ENCODE peak calls at places on chromosomes 16 and 17, in ten cellular contexts. A is cardiac muscle cell; J is NCI-H1417; Z is occipital lobe; S is effector CD4-positive, alpha-beta T cell; Y is HEK293T; T is stimulated activated CD4-positive, alpha-beta T cell treated with anti-CD3 and anti-CD28 coated beads, Interleukin-12 subunit alpha, Interleukin-12 subunit beta, amount 100 ng/mL, for 48 hours; M is NAMALWA; H is endothelial cell; B is EL. I is an unnamed sample.

GRCh38 chr16:65414284-65414984 is 292.6 kb upstream of the CDH11 start:
- DNase-seq in J (no peak), A (no peak), B (peak; percentile 95), S (no peak), T (no peak), Z (no peak), H (no peak), Y (no peak), M (no peak), I (no peak)

GRCh38 chr17:44935116-44935515 is 12.5 kb downstream of the KIF18B start:
- DNase-seq in Z (no peak), J (no peak), H (no peak), B (no peak), S (no peak), Y (no peak), M (no peak), A (no peak), T (no peak), I (no peak)

GRCh38 chr17:8911205-8911604 is 43.7 kb upstream of the PIK3R6 start:
- DNase-seq in H (no peak), T (no peak), A (no peak), M (no peak), J (no peak), Y (no peak), B (no peak), Z (no peak), S (no peak), I (no peak)

GRCh38 chr16:88956546-88957455 is 20.2 kb downstream of the CBFA2T3 start:
- DNase-seq in H (no peak), Z (no peak), M (no peak), Y (no peak), J (no peak), S (no peak), A (no peak), B (no peak), T (no peak), I (no peak)

GRCh38 chr17:7045492-7046126 is 1.7 kb upstream of the SLC16A11 start:
- DNase-seq in S (peak; percentile 45), Z (no peak), A (peak; percentile 67), T (no peak), J (peak; percentile 62), M (peak; percentile 69), H (no peak), B (peak; percentile 73), Y (no peak), I (no peak)

GRCh38 chr17:49409066-49409465 is 5.6 kb downstream of the PHB1 start:
- DNase-seq in Z (no peak), H (no peak), J (no peak), Y (no peak), M (no peak), S (no peak), B (no peak), A (no peak), T (no peak), I (no peak)

GRCh38 chr16:268141-269053 is 7.3 kb downstream of the RGS11 start:
- DNase-seq in B (no peak), J (no peak), A (no peak), H (no peak), S (no peak), Y (no peak), Z (no peak), M (no peak), T (no peak), I (no peak)

GRCh38 chr17:30021708-30022317 is 80.4 kb downstream of the EFCAB5 start:
- DNase-seq in Y (peak; percentile 26), Z (no peak), M (peak; percentile 73), S (peak; percentile 12), H (peak; percentile 30), J (peak; percentile 4), T (no peak), B (peak; percentile 47), A (peak; percentile 67), I (peak; percentile 16)

GRCh38 chr16:80932725-80933124 is 74.0 kb downstream of the CMC2 start:
- DNase-seq in M (no peak), S (no peak), A (no peak), H (no peak), B (peak; percentile 97), Z (no peak), Y (no peak), T (no peak), J (peak; percentile 70), I (no peak)

GRCh38 chr17:82439829-82440365 is 10.7 kb downstream of the CYBC1 start:
- DNase-seq in T (no peak), H (no peak), B (no peak), J (no peak), Y (no peak), M (no peak), Z (no peak), A (no peak), S (no peak), I (no peak)

GRCh38 chr17:59434429-59434828 is 103.0 kb downstream of the YPEL2 start:
- DNase-seq in A (no peak), M (no peak), J (no peak), B (no peak), Z (no peak), T (no peak), H (no peak), Y (no peak), S (no peak), I (no peak)

GRCh38 chr17:29572691-29573557 is 4.4 kb downstream of the TP53I13 start:
- DNase-seq in B (peak; percentile 42), H (peak; percentile 82), T (no peak), J (no peak), M (peak; percentile 49), Z (no peak), A (peak; percentile 82), S (peak; percentile 27), Y (no peak), I (no peak)

GRCh38 chr16:85270365-85270764 is 158.1 kb upstream of the CIBAR2 start:
- DNase-seq in A (no peak), M (no peak), S (no peak), Y (no peak), J (no peak), B (no peak), Z (no peak), H (no peak), T (no peak), I (no peak)

GRCh38 chr16:57689772-57690558 is 4.6 kb upstream of the DRC7 start:
- DNase-seq in Z (no peak), T (no peak), B (no peak), M (no peak), Y (no peak), A (peak; percentile 18), S (peak; percentile 7), J (no peak), H (peak; percentile 70), I (peak; percentile 97)

GRCh38 chr16:19167710-19168172 is 299 bp upstream of the SYT17 start:
- DNase-seq in Y (peak; percentile 87), T (peak; percentile 19), Z (peak; percentile 27), H (peak; percentile 87), J (peak; percentile 79), M (no peak), S (no peak), A (peak; percentile 79), B (peak; percentile 62), I (peak; percentile 35)

GRCh38 chr17:41624208-41625101 is at the start of gene KRT17:
- DNase-seq in A (no peak), B (no peak), Y (no peak), S (no peak), T (no peak), J (no peak), M (peak; percentile 26), Z (no peak), H (no peak), I (peak; percentile 40)

GRCh38 chr16:28986492-28986891 is 1.6 kb downstream of the LAT start:
- DNase-seq in A (no peak), B (no peak), Y (no peak), M (no peak), T (no peak), J (no peak), Z (no peak), S (no peak), H (no peak), I (no peak)

GRCh38 chr17:9309216-9309615 is 266.4 kb downstream of the STX8 start:
- DNase-seq in M (no peak), A (peak; percentile 30), Y (no peak), B (no peak), Z (no peak), T (no peak), S (no peak), H (no peak), J (no peak), I (no peak)

GRCh38 chr17:77356109-77356689 is 215.4 kb downstream of the SEC14L1 start:
- DNase-seq in J (no peak), Z (no peak), M (peak; percentile 17), Y (no peak), T (no peak), S (no peak), A (no peak), B (peak; percentile 50), H (peak; percentile 4), I (no peak)

GRCh38 chr16:86357303-86357702 is 153.0 kb upstream of the FOXF1 start:
- DNase-seq in S (no peak), H (no peak), B (no peak), A (no peak), J (no peak), M (no peak), T (no peak), Y (no peak), Z (no peak), I (no peak)